ENCODE peak calls at places on chromosomes 3 and 15, in six cellular contexts. A is fibroblast of pulmonary artery, T is lower leg skin, W is upper lobe of right lung, N is keratinocyte, D is uterus. C is an unnamed sample.
A peak's percentile ranks its signal among the peaks of the same experiment; 100 is the strongest.

GRCh38 chr3:65144791-65145355 is 457.1 kb upstream of the ADAMTS9 start:
- DNase-seq in T (no peak), N (no peak), D (no peak), W (no peak), A (no peak), C (no peak)

GRCh38 chr3:182969277-182969676 is 11.1 kb downstream of the DCUN1D1 start:
- DNase-seq in T (no peak), A (peak; percentile 64), W (no peak), D (no peak), N (no peak), C (peak; percentile 47)

GRCh38 chr15:48794697-48795134 is 16.2 kb downstream of the CEP152 start:
- DNase-seq in T (no peak), D (no peak), N (no peak), A (peak; percentile 40), W (no peak), C (peak; percentile 60)

GRCh38 chr3:15272431-15273196 is 59.8 kb downstream of the SH3BP5 start:
- DNase-seq in W (no peak), T (no peak), N (no peak), D (peak; percentile 14), A (peak; percentile 49), C (no peak)

GRCh38 chr3:20904674-20905073 is 718.7 kb upstream of the SGO1 start:
- DNase-seq in T (no peak), N (no peak), D (no peak), W (no peak), A (no peak), C (no peak)

GRCh38 chr15:58856090-58856489 is 77.4 kb downstream of the SLTM start:
- DNase-seq in N (no peak), W (no peak), A (peak; percentile 24), D (no peak), T (no peak), C (peak; percentile 13)

GRCh38 chr15:90911906-90912769 is 9.0 kb downstream of the MAN2A2 start:
- DNase-seq in D (no peak), N (no peak), A (no peak), T (no peak), W (peak; percentile 63), C (no peak)

GRCh38 chr3:139319428-139320402 is 24.1 kb upstream of the MRPS22 start:
- DNase-seq in A (peak; percentile 54), N (no peak), D (no peak), W (no peak), T (no peak), C (peak; percentile 48)

GRCh38 chr3:175890056-175890455 is 1030.9 kb downstream of the NAALADL2 start:
- DNase-seq in N (no peak), T (no peak), A (no peak), W (no peak), D (no peak), C (no peak)
- H3K4me3 ChIP-seq in N (no peak overlapping the region), T (no peak overlapping the region), A (no peak overlapping the region), W (no peak overlapping the region), D (no peak overlapping the region), C (no peak overlapping the region)

GRCh38 chr3:188198760-188199327 is 44.9 kb downstream of the LPP start:
- DNase-seq in W (no peak), T (no peak), N (no peak), A (no peak), D (peak; percentile 28), C (no peak)
- TF ChIP-seq CTCF in W (no peak), T (no peak), N (no peak), A (no peak), D (no peak), C (no peak)

GRCh38 chr3:134369861-134370596 is 4.2 kb downstream of the AMOTL2 start:
- DNase-seq in T (no peak), D (no peak), A (peak; percentile 43), N (no peak), W (peak; percentile 38), C (no peak)
- H3K4me3 ChIP-seq in T (no peak overlapping the region), D (no peak overlapping the region), A (no peak overlapping the region), N (peak overlapping the region; percentile 38), W (peak overlapping the region; percentile 82), C (no peak overlapping the region)

GRCh38 chr15:74841761-74842385 is 1.1 kb downstream of the ULK3 start:
- DNase-seq in T (no peak), N (no peak), D (no peak), A (no peak), W (no peak), C (no peak)

GRCh38 chr15:74838746-74839525 is 4.0 kb downstream of the ULK3 start:
- DNase-seq in A (no peak), D (no peak), W (no peak), T (no peak), N (no peak), C (no peak)

GRCh38 chr15:74838117-74838516 is 4.8 kb downstream of the ULK3 start:
- DNase-seq in D (no peak), T (no peak), A (no peak), W (no peak), N (no peak), C (no peak)

GRCh38 chr15:74840851-74841760 is 1.9 kb downstream of the ULK3 start:
- DNase-seq in T (no peak), A (no peak), N (no peak), W (no peak), D (no peak), C (no peak)

DNA sequence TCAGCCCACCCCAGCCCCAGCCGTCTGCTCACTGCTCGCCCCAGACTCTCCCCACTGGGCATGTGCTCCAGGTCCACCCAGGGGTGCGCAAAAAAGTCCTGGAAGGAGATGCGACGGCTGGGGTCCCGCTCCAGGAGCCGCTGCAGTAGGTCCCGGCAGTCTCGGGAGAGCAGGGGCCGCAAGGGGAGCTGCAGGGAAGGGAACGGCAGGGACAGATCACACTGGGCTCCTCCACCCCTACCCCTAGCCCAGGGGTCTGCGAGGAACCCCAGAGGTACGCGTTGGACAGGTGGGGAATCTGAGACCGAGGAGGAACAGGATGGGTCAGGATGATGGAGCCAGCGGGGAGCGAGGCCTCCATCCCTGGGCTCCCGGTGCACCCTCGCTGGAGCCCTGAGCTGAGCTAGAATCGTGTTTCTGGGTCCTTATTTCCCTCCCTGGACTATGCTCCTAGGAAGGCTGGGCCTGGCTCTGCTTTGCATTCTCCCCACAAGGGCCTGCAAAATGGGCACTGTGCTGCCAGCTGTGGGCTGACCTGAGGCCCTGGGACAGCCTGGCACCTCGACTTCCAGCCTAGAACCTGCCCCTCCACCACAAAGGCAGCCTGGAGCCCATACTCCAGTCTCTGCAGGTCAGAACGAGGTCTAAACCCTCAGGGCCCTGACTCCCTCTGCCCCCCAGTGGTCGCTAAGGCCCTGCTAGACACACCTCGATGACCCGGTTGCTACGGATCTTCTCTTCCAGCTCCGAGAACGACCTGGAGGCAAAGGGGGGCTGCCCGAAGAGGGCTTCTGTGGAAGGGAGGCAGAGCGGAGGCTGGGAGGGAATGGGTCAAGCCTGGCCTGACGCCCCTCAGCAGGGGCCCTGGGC is 3.2 kb downstream of the ULK3 start:
- DNase-seq in A (no peak), D (no peak), N (no peak), T (no peak), W (no peak), C (no peak)
- TF ChIP-seq CTCF in A (no peak), D (no peak), N (no peak), T (no peak), W (no peak), C (peak; percentile 5)

GRCh38 chr3:69357196-69357595 is 28.7 kb downstream of the FRMD4B start:
- DNase-seq in T (no peak), D (no peak), W (no peak), N (no peak), A (no peak), C (no peak)

GRCh38 chr3:69354948-69355347 is 30.9 kb downstream of the FRMD4B start:
- DNase-seq in A (no peak), W (no peak), D (no peak), T (no peak), N (peak; percentile 19), C (no peak)

GRCh38 chr3:69352305-69353087 is 33.4 kb downstream of the FRMD4B start:
- DNase-seq in T (no peak), N (no peak), W (no peak), A (no peak), D (no peak), C (no peak)

GRCh38 chr3:69353088-69353478 is 32.8 kb downstream of the FRMD4B start:
- DNase-seq in A (no peak), W (no peak), N (no peak), D (no peak), T (no peak), C (no peak)

GRCh38 chr3:69353492-69353891 is 32.4 kb downstream of the FRMD4B start:
- DNase-seq in T (no peak), N (no peak), A (peak; percentile 59), W (peak; percentile 77), D (peak; percentile 32), C (peak; percentile 63)
- H3K4me3 ChIP-seq in T (no peak overlapping the region), N (no peak overlapping the region), A (no peak overlapping the region), W (peak overlapping the region; percentile 41), D (no peak overlapping the region), C (no peak overlapping the region)

DNA sequence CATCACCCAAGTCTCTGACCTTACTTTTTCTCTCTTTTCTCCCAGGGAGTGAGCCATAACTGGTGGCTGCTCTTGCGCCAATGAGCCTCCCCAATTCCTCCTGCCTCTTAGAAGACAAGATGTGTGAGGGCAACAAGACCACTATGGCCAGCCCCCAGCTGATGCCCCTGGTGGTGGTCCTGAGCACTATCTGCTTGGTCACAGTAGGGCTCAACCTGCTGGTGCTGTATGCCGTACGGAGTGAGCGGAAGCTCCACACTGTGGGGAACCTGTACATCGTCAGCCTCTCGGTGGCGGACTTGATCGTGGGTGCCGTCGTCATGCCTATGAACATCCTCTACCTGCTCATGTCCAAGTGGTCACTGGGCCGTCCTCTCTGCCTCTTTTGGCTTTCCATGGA is 13.2 kb upstream of the ATG7 start:
- DNase-seq in A (no peak), W (no peak), T (no peak), D (no peak), N (no peak), C (no peak)
- TF ChIP-seq CTCF in A (no peak), W (no peak), T (no peak), D (no peak), N (no peak), C (no peak)

C was measured in cardiac fibroblast.